ENCODE peak calls at places on chromosome 5, in six cellular contexts. One of them, this sample, is unnamed.

GRCh38 chr5:41925555-41925946 is 470 bp downstream of the FBXO4 start:
- DNase-seq in GM23338: no peak
- DNase-seq in PC-3: peak; percentile 58
- DNase-seq in neural progenitor cell: peak; percentile 18
- DNase-seq in hepatocyte: no peak
- DNase-seq in MM.1S: no peak
- DNase-seq in this sample: no peak

GRCh38 chr5:149654282-149654681 is 73.0 kb downstream of the ARHGEF37 start:
- DNase-seq in MM.1S: no peak
- DNase-seq in PC-3: no peak
- DNase-seq in neural progenitor cell: peak; percentile 25
- DNase-seq in hepatocyte: no peak
- DNase-seq in GM23338: no peak
- DNase-seq in this sample: no peak

GRCh38 chr5:164013077-164013670 is 507.8 kb downstream of the MAT2B start:
- DNase-seq in PC-3: peak; percentile 76
- DNase-seq in hepatocyte: peak; percentile 80
- DNase-seq in neural progenitor cell: peak; percentile 81
- DNase-seq in MM.1S: peak; percentile 76
- DNase-seq in GM23338: peak; percentile 89
- DNase-seq in this sample: peak; percentile 6

GRCh38 chr5:106757672-106758071 is 913.1 kb downstream of the EFNA5 start:
- DNase-seq in PC-3: no peak
- DNase-seq in hepatocyte: no peak
- DNase-seq in neural progenitor cell: no peak
- DNase-seq in GM23338: no peak
- DNase-seq in MM.1S: peak; percentile 50
- DNase-seq in this sample: no peak

GRCh38 chr5:112779531-112779930 is 41.8 kb downstream of the APC start:
- DNase-seq in neural progenitor cell: no peak
- DNase-seq in PC-3: peak; percentile 40
- DNase-seq in GM23338: no peak
- DNase-seq in MM.1S: no peak
- DNase-seq in hepatocyte: no peak
- DNase-seq in this sample: no peak

GRCh38 chr5:149831492-149831891 is 101.4 kb downstream of the PPARGC1B start:
- DNase-seq in MM.1S: no peak
- DNase-seq in GM23338: no peak
- DNase-seq in hepatocyte: peak; percentile 34
- DNase-seq in PC-3: no peak
- DNase-seq in neural progenitor cell: no peak
- DNase-seq in this sample: no peak

GRCh38 chr5:189976-190365 is 1.3 kb upstream of the LRRC14B start:
- DNase-seq in MM.1S: no peak
- DNase-seq in hepatocyte: no peak
- DNase-seq in neural progenitor cell: no peak
- DNase-seq in GM23338: no peak
- DNase-seq in PC-3: no peak
- DNase-seq in this sample: no peak

GRCh38 chr5:180704362-180704761 is 35.5 kb downstream of the OR2Y1 start:
- DNase-seq in neural progenitor cell: no peak
- DNase-seq in PC-3: peak; percentile 76
- DNase-seq in MM.1S: no peak
- DNase-seq in hepatocyte: no peak
- DNase-seq in GM23338: no peak
- DNase-seq in this sample: peak; percentile 8

GRCh38 chr5:175840050-175840841 is 31.1 kb upstream of the CPLX2 start:
- DNase-seq in neural progenitor cell: peak; percentile 44
- DNase-seq in PC-3: peak; percentile 34
- DNase-seq in MM.1S: no peak
- DNase-seq in hepatocyte: no peak
- DNase-seq in GM23338: peak; percentile 79
- DNase-seq in this sample: no peak

GRCh38 chr5:178285399-178286225 is 53.0 kb upstream of the PHYKPL start:
- DNase-seq in neural progenitor cell: no peak
- DNase-seq in GM23338: no peak
- DNase-seq in MM.1S: no peak
- DNase-seq in hepatocyte: no peak
- DNase-seq in PC-3: no peak
- DNase-seq in this sample: no peak

GRCh38 chr5:178282391-178282790 is 49.8 kb upstream of the PHYKPL start:
- DNase-seq in neural progenitor cell: no peak
- DNase-seq in MM.1S: no peak
- DNase-seq in hepatocyte: no peak
- DNase-seq in GM23338: no peak
- DNase-seq in PC-3: no peak
- DNase-seq in this sample: no peak

GRCh38 chr5:178284996-178285395 is 52.4 kb upstream of the PHYKPL start:
- DNase-seq in hepatocyte: no peak
- DNase-seq in MM.1S: no peak
- DNase-seq in GM23338: no peak
- DNase-seq in PC-3: no peak
- DNase-seq in neural progenitor cell: no peak
- DNase-seq in this sample: no peak

GRCh38 chr5:178283520-178283919 is 50.9 kb upstream of the PHYKPL start:
- DNase-seq in hepatocyte: no peak
- DNase-seq in MM.1S: no peak
- DNase-seq in PC-3: no peak
- DNase-seq in neural progenitor cell: no peak
- DNase-seq in GM23338: no peak
- DNase-seq in this sample: no peak

DNA sequence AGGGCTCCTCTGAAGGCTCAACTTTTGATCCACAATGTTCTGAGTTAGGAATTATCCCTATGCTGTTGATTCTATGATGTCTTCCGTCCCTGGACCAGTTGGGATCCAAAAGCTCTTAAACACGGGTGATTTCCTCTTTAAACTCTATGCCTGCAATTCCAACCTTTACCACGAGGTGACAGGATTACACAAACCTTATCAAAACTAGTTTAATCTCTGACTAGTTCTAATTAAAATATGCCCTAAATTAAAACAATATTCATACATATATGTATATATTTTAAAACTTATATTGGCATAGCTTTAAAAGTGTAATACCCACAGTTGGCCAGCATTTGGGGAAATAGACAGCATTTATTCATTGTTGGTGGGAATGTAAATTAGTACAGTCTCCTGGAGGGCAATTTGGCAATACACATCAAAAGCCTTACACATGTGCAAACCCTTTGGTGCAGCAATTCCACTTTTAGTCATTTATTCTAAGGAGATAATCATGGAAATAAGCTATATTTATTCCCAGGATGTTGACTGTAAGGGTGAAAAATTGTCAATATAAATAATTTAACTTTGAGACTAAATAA is 51.6 kb upstream of the PHYKPL start:
- DNase-seq in PC-3: peak; percentile 73
- DNase-seq in neural progenitor cell: peak; percentile 52
- DNase-seq in hepatocyte: no peak
- DNase-seq in GM23338: peak; percentile 76
- DNase-seq in MM.1S: peak; percentile 20
- DNase-seq in this sample: peak; percentile 26
- TF ChIP-seq EZH2phosphoT487 in PC-3: no peak
- TF ChIP-seq EZH2phosphoT487 in neural progenitor cell: no peak
- TF ChIP-seq EZH2phosphoT487 in hepatocyte: no peak
- TF ChIP-seq EZH2phosphoT487 in GM23338: no peak
- TF ChIP-seq EZH2phosphoT487 in MM.1S: no peak
- TF ChIP-seq EZH2phosphoT487 in this sample: no peak

DNA sequence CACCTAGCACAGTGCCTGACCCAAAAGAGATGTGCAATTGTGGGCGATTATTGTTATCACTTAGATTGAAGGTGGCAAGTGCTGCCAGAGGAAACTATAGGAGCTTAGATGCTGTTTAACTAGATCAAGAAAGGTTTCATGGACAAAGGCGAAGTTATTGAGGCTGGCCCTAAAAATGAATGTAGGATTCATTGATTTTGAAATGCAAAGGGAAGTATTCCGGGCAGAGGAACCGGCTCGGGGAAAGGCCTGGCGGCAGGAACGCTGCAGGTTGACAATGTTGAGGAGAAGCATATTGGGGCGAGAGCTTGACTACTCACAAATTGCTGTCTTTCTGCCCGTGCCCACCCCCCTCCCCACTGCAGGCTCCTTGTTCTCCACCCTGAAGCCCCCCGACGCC is 37.4 kb upstream of the TTC1 start:
- DNase-seq in PC-3: no peak
- DNase-seq in neural progenitor cell: no peak
- DNase-seq in MM.1S: no peak
- DNase-seq in hepatocyte: no peak
- DNase-seq in GM23338: peak; percentile 32
- DNase-seq in this sample: no peak
- TF ChIP-seq EZH2 in PC-3: no peak
- TF ChIP-seq EZH2 in neural progenitor cell: peak; percentile 22
- TF ChIP-seq EZH2 in MM.1S: no peak
- TF ChIP-seq EZH2 in hepatocyte: no peak
- TF ChIP-seq EZH2 in GM23338: peak; percentile 75
- TF ChIP-seq EZH2 in this sample: no peak

GRCh38 chr5:13659391-13659790 is 285.1 kb downstream of the DNAH5 start:
- DNase-seq in neural progenitor cell: no peak
- DNase-seq in hepatocyte: no peak
- DNase-seq in MM.1S: no peak
- DNase-seq in PC-3: peak; percentile 22
- DNase-seq in GM23338: peak; percentile 4
- DNase-seq in this sample: no peak

GRCh38 chr5:13658761-13659160 is 285.7 kb downstream of the DNAH5 start:
- DNase-seq in PC-3: peak; percentile 31
- DNase-seq in MM.1S: no peak
- DNase-seq in hepatocyte: no peak
- DNase-seq in GM23338: no peak
- DNase-seq in neural progenitor cell: no peak
- DNase-seq in this sample: no peak

GRCh38 chr5:13660072-13660471 is 284.4 kb downstream of the DNAH5 start:
- DNase-seq in neural progenitor cell: peak; percentile 19
- DNase-seq in hepatocyte: no peak
- DNase-seq in GM23338: peak; percentile 46
- DNase-seq in MM.1S: no peak
- DNase-seq in PC-3: peak; percentile 53
- DNase-seq in this sample: no peak

GRCh38 chr5:13662646-13663045 is 281.8 kb downstream of the DNAH5 start:
- DNase-seq in hepatocyte: no peak
- DNase-seq in PC-3: peak; percentile 33
- DNase-seq in neural progenitor cell: no peak
- DNase-seq in MM.1S: no peak
- DNase-seq in GM23338: no peak
- DNase-seq in this sample: no peak

GRCh38 chr5:13664377-13664776 is 280.1 kb downstream of the DNAH5 start:
- DNase-seq in MM.1S: no peak
- DNase-seq in hepatocyte: no peak
- DNase-seq in GM23338: no peak
- DNase-seq in neural progenitor cell: no peak
- DNase-seq in PC-3: peak; percentile 96
- DNase-seq in this sample: no peak
- TF ChIP-seq EZH2phosphoT487 in MM.1S: no peak
- TF ChIP-seq EZH2phosphoT487 in hepatocyte: no peak
- TF ChIP-seq EZH2phosphoT487 in GM23338: no peak
- TF ChIP-seq EZH2phosphoT487 in neural progenitor cell: no peak
- TF ChIP-seq EZH2phosphoT487 in PC-3: no peak
- TF ChIP-seq EZH2phosphoT487 in this sample: no peak

DNA sequence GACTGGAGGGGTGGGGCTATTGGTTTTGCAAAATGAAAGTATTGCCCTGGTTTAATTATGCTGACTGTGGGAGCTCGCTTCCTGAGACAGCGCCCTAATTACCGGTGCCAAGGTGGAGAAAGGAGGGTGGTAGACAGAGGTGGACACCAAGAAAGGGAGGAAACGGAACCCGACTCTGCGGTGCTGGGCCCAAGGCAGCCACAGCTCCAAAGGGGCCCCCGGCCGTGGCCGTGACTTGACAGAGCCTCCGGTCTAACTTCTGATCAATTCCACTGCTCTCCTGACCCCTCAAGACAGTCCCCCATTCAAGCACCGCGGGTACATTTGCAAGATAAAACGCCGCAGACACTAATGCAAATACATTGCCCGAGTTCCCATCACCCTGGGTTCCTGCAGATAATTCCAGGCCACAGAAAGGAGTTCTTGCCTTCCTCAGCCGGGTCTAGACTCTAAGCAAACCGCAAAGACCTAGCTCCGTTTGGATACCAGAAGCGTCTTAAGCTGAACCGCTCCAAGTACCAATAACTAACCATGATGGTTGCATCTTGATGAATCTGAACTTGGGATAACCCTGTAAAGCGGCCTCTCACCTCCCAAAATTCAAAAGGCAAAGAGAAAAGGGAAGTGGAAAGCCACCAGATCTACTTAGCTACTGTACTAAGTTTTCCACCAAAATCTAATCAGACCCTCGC is 211.0 kb downstream of the MEF2C start:
- DNase-seq in hepatocyte: no peak
- DNase-seq in neural progenitor cell: peak; percentile 50
- DNase-seq in GM23338: peak; percentile 92
- DNase-seq in PC-3: no peak
- DNase-seq in MM.1S: no peak
- DNase-seq in this sample: no peak
- TF ChIP-seq EZH2 in hepatocyte: peak; percentile 85
- TF ChIP-seq EZH2 in neural progenitor cell: peak; percentile 86
- TF ChIP-seq EZH2 in GM23338: peak; percentile 50
- TF ChIP-seq EZH2 in PC-3: no peak
- TF ChIP-seq EZH2 in MM.1S: no peak
- TF ChIP-seq EZH2 in this sample: no peak

This sample was measured in HCT116.